ENCODE peak calls at places on chromosomes 1 and 21, in six cellular contexts. X is fibroblast of lung, R is neural progenitor cell, F is BE2C, M is heart left ventricle, V is pancreas. G is an unnamed sample.
A peak's percentile ranks its signal among the peaks of the same experiment; 100 is the strongest.

GRCh38 chr1:155591770-155592169 is 18.2 kb upstream of the MSTO1 start:
- DNase-seq in X (peak; percentile 82), R (peak; percentile 76), F (peak; percentile 36), M (peak; percentile 32), V (no peak), G (peak; percentile 78)

GRCh38 chr21:33402011-33402979 is 918 bp upstream of the IFNGR2 start:
- DNase-seq in X (peak; percentile 78), R (peak; percentile 59), F (no peak), M (peak; percentile 73), V (peak; percentile 41), G (peak; percentile 82)

GRCh38 chr21:36888466-36888865 is 78.0 kb downstream of the HLCS start:
- DNase-seq in X (no peak), R (no peak), F (no peak), M (no peak), V (no peak), G (no peak)

GRCh38 chr1:27618341-27619067 is 14.6 kb upstream of the AHDC1 start:
- DNase-seq in X (no peak), R (no peak), F (no peak), M (no peak), V (no peak), G (no peak)

GRCh38 chr1:19284881-19285280 is 3.7 kb downstream of the AKR7A3 start:
- DNase-seq in X (no peak), R (no peak), F (no peak), M (no peak), V (no peak), G (no peak)

GRCh38 chr1:204260601-204261197 is 46.9 kb upstream of the GOLT1A start:
- DNase-seq in X (no peak), R (no peak), F (no peak), M (no peak), V (no peak), G (no peak)

GRCh38 chr1:234584926-234585325 is 25.1 kb downstream of the IRF2BP2 start:
- DNase-seq in X (peak; percentile 23), R (no peak), F (peak; percentile 46), M (no peak), V (no peak), G (no peak)

GRCh38 chr1:36908096-36908495 is 126.2 kb downstream of the GRIK3 start:
- DNase-seq in X (no peak), R (no peak), F (no peak), M (no peak), V (no peak), G (no peak)

GRCh38 chr1:10867138-10867721 is 70.8 kb upstream of the CASZ1 start:
- DNase-seq in X (peak; percentile 10), R (peak; percentile 88), F (peak; percentile 84), M (peak; percentile 42), V (peak; percentile 69), G (peak; percentile 1)

GRCh38 chr1:12171206-12172041 is 4.6 kb downstream of the TNFRSF1B start:
- DNase-seq in X (no peak), R (no peak), F (no peak), M (no peak), V (no peak), G (no peak)

GRCh38 chr1:32684167-32684811 is 18.3 kb downstream of the SYNC start:
- DNase-seq in X (peak; percentile 91), R (no peak), F (no peak), M (peak; percentile 24), V (no peak), G (peak; percentile 72)

GRCh38 chr21:36689324-36689723 is 9.6 kb upstream of the SIM2 start:
- DNase-seq in X (no peak), R (no peak), F (no peak), M (no peak), V (no peak), G (no peak)

GRCh38 chr1:225766967-225767413 is 10.6 kb upstream of the SRP9 start:
- DNase-seq in X (peak; percentile 97), R (no peak), F (peak; percentile 82), M (peak; percentile 52), V (no peak), G (peak; percentile 97)

GRCh38 chr1:53343831-53344668 is 16.2 kb upstream of the LRP8 start:
- DNase-seq in X (no peak), R (no peak), F (no peak), M (no peak), V (no peak), G (no peak)

GRCh38 chr21:41559658-41560599 is 52.0 kb upstream of the TMPRSS2 start:
- DNase-seq in X (no peak), R (no peak), F (no peak), M (no peak), V (no peak), G (peak; percentile 95)

GRCh38 chr1:184387871-184388670 is 1.2 kb downstream of the C1orf21 start:
- DNase-seq in X (peak; percentile 62), R (no peak), F (peak; percentile 50), M (peak; percentile 45), V (no peak), G (peak; percentile 87)

GRCh38 chr1:19683351-19683750 is 18.7 kb downstream of the HTR6 start:
- DNase-seq in X (no peak), R (no peak), F (no peak), M (no peak), V (no peak), G (peak; percentile 55)

GRCh38 chr1:243345205-243345604 is 89.4 kb downstream of the SDCCAG8 start:
- DNase-seq in X (peak; percentile 28), R (no peak), F (peak; percentile 31), M (no peak), V (no peak), G (peak; percentile 34)

GRCh38 chr21:15848632-15849031 is 118.8 kb downstream of the USP25 start:
- DNase-seq in X (peak; percentile 69), R (no peak), F (no peak), M (no peak), V (no peak), G (peak; percentile 83)

GRCh38 chr1:194476351-194476750 is 1289.9 kb upstream of the B3GALT2 start:
- DNase-seq in X (no peak), R (no peak), F (no peak), M (no peak), V (no peak), G (no peak)

GRCh38 chr1:194477908-194478307 is 1291.5 kb upstream of the B3GALT2 start:
- DNase-seq in X (no peak), R (no peak), F (no peak), M (no peak), V (no peak), G (no peak)

GRCh38 chr1:194476872-194477271 is 1290.5 kb upstream of the B3GALT2 start:
- DNase-seq in X (no peak), R (no peak), F (no peak), M (no peak), V (no peak), G (no peak)

GRCh38 chr1:194469282-194469681 is 1282.9 kb upstream of the B3GALT2 start:
- DNase-seq in X (no peak), R (no peak), F (peak; percentile 53), M (no peak), V (no peak), G (no peak)

GRCh38 chr1:194474701-194475100 is 1288.3 kb upstream of the B3GALT2 start:
- DNase-seq in X (no peak), R (peak; percentile 69), F (no peak), M (no peak), V (no peak), G (no peak)
- H3K4me3 ChIP-seq in X (no peak overlapping the region), R (no peak overlapping the region), F (no peak overlapping the region), M (no peak overlapping the region), V (no peak overlapping the region), G (no peak overlapping the region)

GRCh38 chr1:64426691-64427090 is 43.2 kb upstream of the CACHD1 start:
- DNase-seq in X (no peak), R (no peak), F (no peak), M (no peak), V (no peak), G (no peak)

GRCh38 chr1:64425521-64425920 is 44.4 kb upstream of the CACHD1 start:
- DNase-seq in X (no peak), R (no peak), F (no peak), M (no peak), V (no peak), G (no peak)

GRCh38 chr1:64423526-64423925 is 46.4 kb upstream of the CACHD1 start:
- DNase-seq in X (no peak), R (no peak), F (no peak), M (no peak), V (no peak), G (no peak)

GRCh38 chr1:64421377-64421776 is 48.6 kb upstream of the CACHD1 start:
- DNase-seq in X (no peak), R (no peak), F (no peak), M (no peak), V (no peak), G (peak; percentile 60)

DNA sequence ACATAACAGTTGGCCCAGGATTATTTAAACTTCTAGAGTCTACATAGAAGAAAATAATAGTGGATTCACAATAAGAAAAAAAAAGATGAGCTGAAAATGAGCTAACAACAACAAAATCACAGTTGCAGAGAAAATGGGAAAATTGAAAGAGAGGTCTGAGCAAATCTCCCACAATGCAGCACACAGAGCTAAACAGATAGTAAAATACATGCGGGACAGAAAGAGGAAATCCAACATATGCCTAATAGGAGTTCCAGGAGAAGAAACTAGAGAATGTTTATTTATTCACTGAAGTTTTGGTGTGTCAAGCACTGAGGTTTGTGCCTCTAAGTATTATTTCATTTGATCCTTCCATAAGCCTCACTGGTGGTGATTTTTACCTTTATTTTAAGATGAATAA is 45.5 kb upstream of the CACHD1 start:
- DNase-seq in X (no peak), R (no peak), F (no peak), M (no peak), V (no peak), G (no peak)
- TF ChIP-seq CTCF in X (no peak), R (no peak), F (no peak), M (no peak), V (no peak), G (no peak)

GRCh38 chr1:46687095-46687659 is 15.5 kb downstream of the TEX38 start:
- DNase-seq in X (peak; percentile 82), R (no peak), F (peak; percentile 5), M (peak; percentile 76), V (peak; percentile 92), G (peak; percentile 49)
- H3K4me3 ChIP-seq in X (no peak overlapping the region), R (no peak overlapping the region), F (no peak overlapping the region), M (no peak overlapping the region), V (no peak overlapping the region), G (no peak overlapping the region)

GRCh38 chr1:207620573-207620893 is 24.4 kb upstream of the CR1L start:
- DNase-seq in X (no peak), R (no peak), F (no peak), M (no peak), V (no peak), G (no peak)
- TF ChIP-seq CTCF in X (no peak), R (no peak), F (no peak), M (no peak), V (no peak), G (no peak)

G was measured in fibroblast of mammary gland.